ENCODE peak calls at places on chromosomes 1 and 21, in five cellular contexts. One of them, this sample, is unnamed.

GRCh38 chr1:56910441-56910985 is 55.3 kb downstream of the C8B start:
- DNase-seq in omental fat pad: no peak
- DNase-seq in fibroblast of the conjunctiva: no peak
- DNase-seq in memory B cell: no peak
- DNase-seq in hypothalamus: no peak
- DNase-seq in this sample: no peak

GRCh38 chr1:91548382-91549040 is 47.9 kb downstream of the CDC7 start:
- DNase-seq in memory B cell: no peak
- DNase-seq in omental fat pad: no peak
- DNase-seq in hypothalamus: no peak
- DNase-seq in fibroblast of the conjunctiva: no peak
- DNase-seq in this sample: no peak

GRCh38 chr1:221741364-221741970 is 422 bp downstream of the DUSP10 start:
- DNase-seq in fibroblast of the conjunctiva: no peak
- DNase-seq in memory B cell: peak; percentile 36
- DNase-seq in omental fat pad: no peak
- DNase-seq in hypothalamus: no peak
- DNase-seq in this sample: no peak

GRCh38 chr1:238252033-238252802 is 361.5 kb upstream of the ZP4 start:
- DNase-seq in hypothalamus: peak; percentile 5
- DNase-seq in memory B cell: no peak
- DNase-seq in fibroblast of the conjunctiva: peak; percentile 20
- DNase-seq in omental fat pad: no peak
- DNase-seq in this sample: peak; percentile 54

GRCh38 chr1:21899267-21899810 is 37.8 kb downstream of the HSPG2 start:
- DNase-seq in omental fat pad: no peak
- DNase-seq in hypothalamus: no peak
- DNase-seq in fibroblast of the conjunctiva: no peak
- DNase-seq in memory B cell: no peak
- DNase-seq in this sample: no peak

GRCh38 chr1:204344665-204345064 is 15.1 kb downstream of the PLEKHA6 start:
- DNase-seq in memory B cell: no peak
- DNase-seq in fibroblast of the conjunctiva: no peak
- DNase-seq in hypothalamus: no peak
- DNase-seq in omental fat pad: no peak
- DNase-seq in this sample: no peak

GRCh38 chr1:30378991-30379581 is 344.3 kb downstream of the MATN1 start:
- DNase-seq in fibroblast of the conjunctiva: peak; percentile 76
- DNase-seq in memory B cell: no peak
- DNase-seq in hypothalamus: no peak
- DNase-seq in omental fat pad: no peak
- DNase-seq in this sample: no peak

GRCh38 chr1:24570265-24571125 is 14.6 kb downstream of the NCMAP start:
- DNase-seq in omental fat pad: no peak
- DNase-seq in memory B cell: no peak
- DNase-seq in fibroblast of the conjunctiva: no peak
- DNase-seq in hypothalamus: no peak
- DNase-seq in this sample: no peak

GRCh38 chr21:15850645-15851044 is 120.9 kb downstream of the USP25 start:
- DNase-seq in memory B cell: no peak
- DNase-seq in fibroblast of the conjunctiva: no peak
- DNase-seq in omental fat pad: no peak
- DNase-seq in hypothalamus: no peak
- DNase-seq in this sample: no peak

GRCh38 chr1:2086446-2087082 is 36.4 kb downstream of the PRKCZ start:
- DNase-seq in fibroblast of the conjunctiva: no peak
- DNase-seq in hypothalamus: no peak
- DNase-seq in omental fat pad: no peak
- DNase-seq in memory B cell: no peak
- DNase-seq in this sample: no peak

GRCh38 chr1:158898722-158899121 is 32.6 kb upstream of the PYHIN1 start:
- DNase-seq in memory B cell: no peak
- DNase-seq in hypothalamus: no peak
- DNase-seq in fibroblast of the conjunctiva: no peak
- DNase-seq in omental fat pad: no peak
- DNase-seq in this sample: no peak

GRCh38 chr1:6464514-6464836 is 1.5 kb downstream of the TNFRSF25 start:
- DNase-seq in omental fat pad: no peak
- DNase-seq in hypothalamus: no peak
- DNase-seq in memory B cell: no peak
- DNase-seq in fibroblast of the conjunctiva: no peak
- DNase-seq in this sample: peak; percentile 72

GRCh38 chr21:14773777-14774345 is 227.7 kb upstream of the SAMSN1 start:
- DNase-seq in hypothalamus: no peak
- DNase-seq in memory B cell: peak; percentile 27
- DNase-seq in fibroblast of the conjunctiva: no peak
- DNase-seq in omental fat pad: peak; percentile 68
- DNase-seq in this sample: no peak

GRCh38 chr1:47679301-47679751 is 241.5 kb downstream of the FOXD2 start:
- DNase-seq in hypothalamus: no peak
- DNase-seq in memory B cell: no peak
- DNase-seq in omental fat pad: no peak
- DNase-seq in fibroblast of the conjunctiva: no peak
- DNase-seq in this sample: no peak

GRCh38 chr1:6775644-6776043 is 9.6 kb upstream of the CAMTA1 start:
- DNase-seq in omental fat pad: no peak
- DNase-seq in fibroblast of the conjunctiva: no peak
- DNase-seq in memory B cell: no peak
- DNase-seq in hypothalamus: no peak
- DNase-seq in this sample: no peak

GRCh38 chr1:204493145-204493881 is 1.3 kb downstream of the PIK3C2B start:
- DNase-seq in hypothalamus: no peak
- DNase-seq in omental fat pad: no peak
- DNase-seq in memory B cell: no peak
- DNase-seq in fibroblast of the conjunctiva: peak; percentile 83
- DNase-seq in this sample: peak; percentile 73

GRCh38 chr1:8358897-8359616 is 41.1 kb downstream of the SLC45A1 start:
- DNase-seq in memory B cell: no peak
- DNase-seq in hypothalamus: no peak
- DNase-seq in fibroblast of the conjunctiva: no peak
- DNase-seq in omental fat pad: no peak
- DNase-seq in this sample: no peak

GRCh38 chr1:181675091-181675490 is 191.8 kb downstream of the CACNA1E start:
- DNase-seq in memory B cell: no peak
- DNase-seq in fibroblast of the conjunctiva: no peak
- DNase-seq in hypothalamus: no peak
- DNase-seq in omental fat pad: no peak
- DNase-seq in this sample: no peak

GRCh38 chr1:157040802-157041201 is 4.7 kb downstream of the ARHGEF11 start:
- DNase-seq in hypothalamus: no peak
- DNase-seq in omental fat pad: no peak
- DNase-seq in memory B cell: no peak
- DNase-seq in fibroblast of the conjunctiva: peak; percentile 22
- DNase-seq in this sample: no peak

GRCh38 chr1:227545361-227545760 is 18.0 kb upstream of the ZNF678 start:
- DNase-seq in memory B cell: no peak
- DNase-seq in fibroblast of the conjunctiva: no peak
- DNase-seq in hypothalamus: no peak
- DNase-seq in omental fat pad: no peak
- DNase-seq in this sample: peak; percentile 39

GRCh38 chr21:17537299-17537698 is 24.5 kb downstream of the CXADR start:
- DNase-seq in memory B cell: no peak
- DNase-seq in fibroblast of the conjunctiva: no peak
- DNase-seq in omental fat pad: no peak
- DNase-seq in hypothalamus: no peak
- DNase-seq in this sample: no peak

GRCh38 chr1:155893389-155894142 is 17.6 kb downstream of the RIT1 start:
- DNase-seq in omental fat pad: no peak
- DNase-seq in fibroblast of the conjunctiva: no peak
- DNase-seq in hypothalamus: no peak
- DNase-seq in memory B cell: no peak
- DNase-seq in this sample: no peak

GRCh38 chr21:42012344-42012743 is 2.2 kb upstream of the ZBTB21 start:
- DNase-seq in hypothalamus: no peak
- DNase-seq in fibroblast of the conjunctiva: no peak
- DNase-seq in omental fat pad: no peak
- DNase-seq in memory B cell: no peak
- DNase-seq in this sample: no peak

GRCh38 chr1:51661081-51661518 is 44.2 kb downstream of the OSBPL9 start:
- DNase-seq in fibroblast of the conjunctiva: peak; percentile 81
- DNase-seq in memory B cell: no peak
- DNase-seq in omental fat pad: no peak
- DNase-seq in hypothalamus: no peak
- DNase-seq in this sample: no peak

GRCh38 chr21:22965455-22966125 is 1967.4 kb downstream of the NCAM2 start:
- DNase-seq in fibroblast of the conjunctiva: no peak
- DNase-seq in omental fat pad: no peak
- DNase-seq in hypothalamus: no peak
- DNase-seq in memory B cell: no peak
- DNase-seq in this sample: no peak

GRCh38 chr1:61163794-61164193 is 81.4 kb downstream of the NFIA start:
- DNase-seq in fibroblast of the conjunctiva: no peak
- DNase-seq in memory B cell: no peak
- DNase-seq in hypothalamus: no peak
- DNase-seq in omental fat pad: no peak
- DNase-seq in this sample: no peak

GRCh38 chr21:36966846-36967657 is 583 bp upstream of the HLCS start:
- DNase-seq in omental fat pad: no peak
- DNase-seq in hypothalamus: no peak
- DNase-seq in fibroblast of the conjunctiva: no peak
- DNase-seq in memory B cell: no peak
- DNase-seq in this sample: no peak

GRCh38 chr1:2823921-2824660 is 22.6 kb upstream of the TTC34 start:
- DNase-seq in memory B cell: no peak
- DNase-seq in hypothalamus: no peak
- DNase-seq in omental fat pad: no peak
- DNase-seq in fibroblast of the conjunctiva: no peak
- DNase-seq in this sample: no peak

GRCh38 chr1:229882621-229883020 is 184.4 kb upstream of the GALNT2 start:
- DNase-seq in omental fat pad: no peak
- DNase-seq in fibroblast of the conjunctiva: no peak
- DNase-seq in hypothalamus: no peak
- DNase-seq in memory B cell: peak; percentile 7
- DNase-seq in this sample: no peak

This sample was measured in breast epithelium.